ENCODE peak calls at places on chromosomes 5 and 9, in six cellular contexts. J is EL, Y is T-helper 2 cell, O is NCI-H2107, E is prostate gland, X is NCI-H1417. L is an unnamed sample.

GRCh38 chr9:109315889-109316640 is 4.8 kb downstream of the EPB41L4B start:
- DNase-seq in J (peak; percentile 71), Y (no peak), O (peak; percentile 72), E (peak; percentile 96), X (peak; percentile 81), L (peak; percentile 43)

GRCh38 chr9:123724211-123724831 is 205.6 kb downstream of the DENND1A start:
- DNase-seq in J (peak; percentile 22), Y (no peak), O (no peak), E (no peak), X (peak; percentile 10), L (no peak)

GRCh38 chr9:136410500-136411287 is at the start of the genes ENTR1 and PMPCA:
- DNase-seq in J (peak; percentile 89), Y (peak; percentile 95), O (peak; percentile 92), E (peak; percentile 91), X (peak; percentile 84), L (peak; percentile 100)

GRCh38 chr5:138905541-138905940 is 30.4 kb upstream of the LRRTM2 start:
- DNase-seq in J (peak; percentile 87), Y (no peak), O (no peak), E (no peak), X (no peak), L (no peak)

GRCh38 chr5:173638631-173639030 is 22.2 kb upstream of the BOD1 start:
- DNase-seq in J (no peak), Y (no peak), O (no peak), E (no peak), X (no peak), L (no peak)

GRCh38 chr9:135782946-135783345 is 81.0 kb downstream of the KCNT1 start:
- DNase-seq in J (no peak), Y (no peak), O (no peak), E (no peak), X (no peak), L (no peak)

GRCh38 chr9:91328186-91328585 is 33.5 kb downstream of the AUH start:
- DNase-seq in J (no peak), Y (no peak), O (no peak), E (no peak), X (no peak), L (no peak)

GRCh38 chr9:129177443-129177790 is 644 bp downstream of the IER5L start:
- DNase-seq in J (no peak), Y (no peak), O (no peak), E (no peak), X (no peak), L (peak; percentile 81)

GRCh38 chr9:96874947-96875459 is 20.7 kb upstream of the ZNF782 start:
- DNase-seq in J (peak; percentile 27), Y (no peak), O (peak; percentile 52), E (peak; percentile 59), X (peak; percentile 78), L (no peak)

GRCh38 chr9:137030006-137030405 is 1.9 kb downstream of the FUT7 start:
- DNase-seq in J (no peak), Y (no peak), O (no peak), E (no peak), X (no peak), L (no peak)

GRCh38 chr9:92359380-92360007 is 33.7 kb downstream of the CENPP start:
- DNase-seq in J (no peak), Y (no peak), O (no peak), E (no peak), X (no peak), L (no peak)

GRCh38 chr9:88993871-88994819 is 2.9 kb downstream of the S1PR3 start:
- DNase-seq in J (no peak), Y (no peak), O (no peak), E (no peak), X (no peak), L (no peak)

GRCh38 chr5:90446961-90447360 is 27.6 kb downstream of the MBLAC2 start:
- DNase-seq in J (peak; percentile 6), Y (no peak), O (no peak), E (no peak), X (no peak), L (no peak)

GRCh38 chr5:74766348-74766886 is 500 bp downstream of the GFM2 start:
- DNase-seq in J (peak; percentile 36), Y (no peak), O (no peak), E (peak; percentile 10), X (no peak), L (peak; percentile 41)

GRCh38 chr9:131410051-131410491 is 16.2 kb downstream of the PRRC2B start:
- DNase-seq in J (peak; percentile 23), Y (no peak), O (no peak), E (no peak), X (no peak), L (peak; percentile 50)

GRCh38 chr9:34907044-34907443 is 51.0 kb upstream of the PHF24 start:
- DNase-seq in J (no peak), Y (no peak), O (no peak), E (no peak), X (no peak), L (no peak)

GRCh38 chr9:93652604-93653592 is 76.5 kb downstream of the PHF2 start:
- DNase-seq in J (no peak), Y (no peak), O (no peak), E (no peak), X (no peak), L (no peak)

GRCh38 chr5:38793099-38793498 is 52.7 kb upstream of the OSMR start:
- DNase-seq in J (no peak), Y (no peak), O (peak; percentile 73), E (no peak), X (no peak), L (no peak)

GRCh38 chr9:130927995-130928900 is 10.8 kb downstream of the FIBCD1 start:
- DNase-seq in J (peak; percentile 81), Y (no peak), O (no peak), E (peak; percentile 34), X (peak; percentile 64), L (no peak)

GRCh38 chr5:1181451-1182359 is 19.7 kb upstream of the SLC6A19 start:
- DNase-seq in J (no peak), Y (no peak), O (no peak), E (no peak), X (no peak), L (no peak)

GRCh38 chr5:145531038-145531734 is 304.0 kb downstream of the PRELID2 start:
- DNase-seq in J (peak; percentile 94), Y (no peak), O (no peak), E (peak; percentile 64), X (no peak), L (no peak)

GRCh38 chr5:153629496-153629895 is 139.0 kb downstream of the GRIA1 start:
- DNase-seq in J (no peak), Y (no peak), O (no peak), E (no peak), X (no peak), L (no peak)

GRCh38 chr5:177389368-177390169 is 5.3 kb downstream of the SLC34A1 start:
- DNase-seq in J (peak; percentile 97), Y (peak; percentile 35), O (no peak), E (peak; percentile 79), X (no peak), L (no peak)

GRCh38 chr9:130196643-130197042 is 24.4 kb downstream of the NCS1 start:
- DNase-seq in J (no peak), Y (no peak), O (peak; percentile 58), E (no peak), X (peak; percentile 69), L (peak; percentile 48)

GRCh38 chr9:84945878-84946538 is 276.5 kb downstream of the NTRK2 start:
- DNase-seq in J (no peak), Y (no peak), O (no peak), E (no peak), X (no peak), L (no peak)

GRCh38 chr5:68313336-68313735 is 97.8 kb downstream of the PIK3R1 start:
- DNase-seq in J (no peak), Y (no peak), O (no peak), E (no peak), X (no peak), L (no peak)